ENCODE peak calls at places on chromosomes 12 and 14, in five cellular contexts. R is OCI-LY7, Y is left ventricle myocardium inferior, K is right lobe of liver, G is pancreas. B is an unnamed sample.
A peak's percentile ranks its signal among the peaks of the same experiment; 100 is the strongest.

GRCh38 chr14:21917699-21918436 is 244.2 kb upstream of the OR4E1 start:
- DNase-seq in R (peak; percentile 89), Y (no peak), K (no peak), G (peak; percentile 26), B (peak; percentile 3)

GRCh38 chr12:3105690-3106479 is 28.7 kb downstream of the TSPAN9 start:
- DNase-seq in R (no peak), Y (no peak), K (no peak), G (no peak), B (no peak)

GRCh38 chr12:105083551-105084105 is 630 bp downstream of the ALDH1L2 start:
- DNase-seq in R (no peak), Y (peak; percentile 68), K (peak; percentile 24), G (peak; percentile 79), B (no peak)

GRCh38 chr12:130026608-130027176 is 122.9 kb upstream of the TMEM132D start:
- DNase-seq in R (peak; percentile 47), Y (no peak), K (peak; percentile 50), G (peak; percentile 32), B (no peak)

GRCh38 chr12:125983094-125983783 is 918.0 kb downstream of the AACS start:
- DNase-seq in R (no peak), Y (no peak), K (peak; percentile 89), G (peak; percentile 17), B (no peak)

GRCh38 chr12:132020292-132020691 is 70.5 kb downstream of the EP400 start:
- DNase-seq in R (no peak), Y (no peak), K (no peak), G (no peak), B (no peak)

GRCh38 chr14:23929822-23930294 is 23.7 kb upstream of the DHRS4 start:
- DNase-seq in R (peak; percentile 81), Y (peak; percentile 67), K (peak; percentile 65), G (peak; percentile 83), B (peak; percentile 25)

GRCh38 chr12:6084261-6084968 is 40.1 kb downstream of the VWF start:
- DNase-seq in R (no peak), Y (no peak), K (no peak), G (no peak), B (no peak)

GRCh38 chr12:60921541-60921940 is 1325.7 kb downstream of the SLC16A7 start:
- DNase-seq in R (no peak), Y (no peak), K (no peak), G (no peak), B (no peak)

DNA sequence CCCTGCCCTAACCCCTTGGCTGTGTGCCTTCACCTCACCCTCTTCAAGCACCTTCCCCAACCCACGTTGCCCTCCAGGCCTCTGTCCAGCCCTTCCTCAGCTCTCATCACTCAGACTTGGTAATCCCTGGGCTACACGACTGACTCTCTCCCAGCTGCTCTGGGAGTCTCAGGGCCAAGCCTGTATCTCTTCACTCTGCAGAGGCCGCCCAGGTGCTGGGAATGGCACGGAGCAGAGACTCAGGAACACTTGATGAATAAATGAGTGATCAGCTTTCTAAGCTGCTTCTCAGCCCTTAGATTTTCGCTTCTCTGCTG is 15.1 kb upstream of the CYP46A1 start:
- DNase-seq in R (no peak), Y (no peak), K (no peak), G (no peak), B (no peak)
- H3K4me1 ChIP-seq in R (peaks cover 57% of the 10 kb centered on the region), Y (no peaks in the 10 kb centered on the region), K (peaks cover 9% of the 10 kb centered on the region), G (no peaks in the 10 kb centered on the region), B (peaks cover 22% of the 10 kb centered on the region)

DNA sequence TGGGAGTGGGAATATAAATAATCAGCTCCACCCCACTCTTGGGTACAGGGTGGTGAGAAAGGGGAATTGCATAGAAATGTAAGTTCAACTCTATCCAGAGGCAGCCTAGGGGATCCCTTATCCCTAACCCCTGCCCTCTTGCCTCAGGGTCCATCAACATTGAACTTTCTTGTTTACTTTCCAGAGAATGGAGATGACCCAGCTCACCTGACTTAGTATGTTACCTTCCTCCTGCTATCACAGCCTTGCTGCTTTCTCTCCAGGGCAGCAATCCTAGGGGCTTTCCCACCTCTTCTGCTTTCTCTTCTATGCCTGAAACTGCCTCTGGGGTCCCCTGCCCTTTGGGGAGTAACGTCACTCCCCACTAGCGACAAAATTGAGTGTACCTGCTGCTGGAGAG is 2.7 kb downstream of the LRP1 start:
- DNase-seq in R (no peak), Y (no peak), K (no peak), G (no peak), B (no peak)
- H3K4me1 ChIP-seq in R (peaks cover 3% of the 10 kb centered on the region), Y (peaks cover 86% of the 10 kb centered on the region), K (peaks cover 65% of the 10 kb centered on the region), G (peaks cover 9% of the 10 kb centered on the region), B (peaks cover 9% of the 10 kb centered on the region)

DNA sequence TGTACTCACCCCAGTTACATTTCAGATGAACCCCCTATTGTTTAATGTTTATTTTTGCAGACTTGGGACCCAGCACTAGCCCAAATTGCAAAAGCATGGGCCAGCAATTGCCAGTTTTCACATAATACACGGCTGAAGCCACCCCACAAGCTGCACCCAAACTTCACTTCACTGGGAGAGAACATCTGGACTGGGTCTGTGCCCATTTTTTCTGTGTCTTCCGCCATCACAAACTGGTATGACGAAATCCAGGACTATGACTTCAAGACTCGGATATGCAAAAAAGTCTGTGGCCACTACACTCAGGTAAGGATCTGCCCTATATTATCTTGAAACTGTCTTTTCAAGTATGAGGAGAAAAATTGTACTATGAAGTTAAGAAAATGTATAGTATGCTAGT is 1.2 kb downstream of the GLIPR1 start:
- DNase-seq in R (peak; percentile 24), Y (no peak), K (no peak), G (no peak), B (no peak)
- H3K4me1 ChIP-seq in R (peaks cover 64% of the 10 kb centered on the region), Y (peaks cover 3% of the 10 kb centered on the region), K (no peaks in the 10 kb centered on the region), G (no peaks in the 10 kb centered on the region), B (peaks cover 28% of the 10 kb centered on the region)

DNA sequence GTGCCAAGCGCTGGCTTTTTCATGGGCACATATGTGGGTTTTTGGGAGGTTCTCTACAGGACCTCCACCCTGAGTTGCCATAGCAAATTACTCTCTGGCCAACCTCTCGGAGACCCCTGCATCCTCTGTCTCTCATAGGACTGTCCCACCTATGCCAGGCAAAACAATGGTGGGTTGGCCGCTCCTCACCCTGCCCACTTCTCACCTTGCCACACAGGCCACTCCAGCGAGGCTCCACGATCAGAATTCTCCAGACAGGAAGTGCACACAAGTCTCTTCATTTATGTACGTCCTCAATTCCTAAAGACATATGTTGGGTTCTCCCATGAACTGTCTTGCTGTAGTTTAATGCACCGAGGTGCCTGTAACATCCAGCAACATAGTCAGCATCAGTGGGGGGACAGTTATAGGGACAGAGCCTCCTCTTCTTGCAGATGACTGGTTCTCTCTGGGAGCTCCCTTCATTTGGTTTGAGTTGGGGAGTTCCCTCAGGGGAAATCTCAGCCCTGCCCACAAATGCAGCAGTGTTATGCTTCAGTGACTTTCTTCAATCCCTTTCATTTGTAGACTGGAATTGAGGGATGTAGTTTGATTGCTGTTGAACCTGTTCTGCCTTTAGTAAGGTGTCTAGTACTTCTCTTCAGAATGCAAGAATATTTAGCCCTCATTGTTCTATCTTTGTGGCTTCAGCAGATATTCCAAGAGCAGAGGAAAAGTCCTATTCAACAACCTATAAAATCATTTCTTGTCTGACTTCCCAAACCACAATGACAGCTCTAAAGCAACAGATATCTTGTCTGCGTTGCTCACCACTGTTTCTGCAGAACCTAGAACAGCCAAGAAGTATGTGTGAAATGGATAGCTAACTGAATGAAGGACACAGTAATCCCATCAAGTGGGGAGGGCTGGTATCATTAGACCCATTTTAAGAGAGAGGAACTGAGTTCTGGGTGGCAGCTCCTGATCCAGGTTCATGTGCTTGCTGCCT is 2.8 kb upstream of the LTBP2 start:
- DNase-seq in R (no peak), Y (no peak), K (no peak), G (no peak), B (peak; percentile 40)
- H3K4me1 ChIP-seq in R (peaks cover 30% of the 10 kb centered on the region), Y (peaks cover 57% of the 10 kb centered on the region), K (peaks cover 16% of the 10 kb centered on the region), G (peaks cover 34% of the 10 kb centered on the region), B (peaks cover 25% of the 10 kb centered on the region)

GRCh38 chr14:74650927-74651686 is 39.1 kb upstream of the LTBP2 start:
- DNase-seq in R (no peak), Y (no peak), K (no peak), G (no peak), B (no peak)

GRCh38 chr14:74653386-74654138 is 41.5 kb upstream of the LTBP2 start:
- DNase-seq in R (no peak), Y (no peak), K (no peak), G (no peak), B (no peak)

GRCh38 chr14:74649673-74650072 is 37.6 kb upstream of the LTBP2 start:
- DNase-seq in R (no peak), Y (no peak), K (no peak), G (no peak), B (no peak)

GRCh38 chr14:74654931-74655330 is 42.9 kb upstream of the LTBP2 start:
- DNase-seq in R (no peak), Y (no peak), K (no peak), G (no peak), B (no peak)

GRCh38 chr14:74652541-74652940 is 40.5 kb upstream of the LTBP2 start:
- DNase-seq in R (no peak), Y (no peak), K (no peak), G (no peak), B (no peak)
- H3K4me1 ChIP-seq in R (no peaks in the 10 kb centered on the region), Y (peaks cover 14% of the 10 kb centered on the region), K (no peaks in the 10 kb centered on the region), G (peaks cover 6% of the 10 kb centered on the region), B (peaks cover 2% of the 10 kb centered on the region)

DNA sequence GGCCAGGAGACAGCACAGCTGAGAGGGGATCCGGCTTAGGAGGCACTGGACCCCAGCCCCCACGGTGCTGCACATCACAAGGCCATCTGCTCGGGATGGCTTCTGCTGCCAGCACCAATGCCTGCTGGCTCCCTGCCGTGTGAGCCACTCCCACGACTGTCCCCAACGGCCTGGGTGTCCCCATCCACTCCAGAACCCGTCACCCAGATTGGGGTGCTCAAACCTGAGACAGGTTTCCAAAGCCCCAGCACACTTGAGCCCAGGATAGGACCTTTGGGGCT is 102.4 kb downstream of the RFLNA start:
- DNase-seq in R (no peak), Y (no peak), K (no peak), G (no peak), B (no peak)
- H3K4me1 ChIP-seq in R (peaks cover 1% of the 10 kb centered on the region), Y (peaks cover 85% of the 10 kb centered on the region), K (peaks cover 26% of the 10 kb centered on the region), G (peaks cover 24% of the 10 kb centered on the region), B (peaks cover 13% of the 10 kb centered on the region)

GRCh38 chr12:7103837-7104236 is 5.2 kb downstream of the C1RL start:
- DNase-seq in R (no peak), Y (no peak), K (no peak), G (no peak), B (no peak)
- H3K4me1 ChIP-seq in R (peaks cover 10% of the 10 kb centered on the region), Y (peaks cover 20% of the 10 kb centered on the region), K (peaks cover 27% of the 10 kb centered on the region), G (peaks cover 9% of the 10 kb centered on the region), B (no peaks in the 10 kb centered on the region)

B was measured in GM12878.